ENCODE peak calls at places on chromosomes 4 and X, in five cellular contexts. B is HCT116, D is K562, P is upper lobe of left lung, W is sigmoid colon. Z is an unnamed sample. For H3K4me1, the result is how much of the 10 kb centered on the place peaks cover.

GRCh38 chr4:42643685-42644084 is 13.2 kb downstream of the ATP8A1 start:
- DNase-seq in W (no peak), P (no peak), B (no peak), D (no peak), Z (no peak)

GRCh38 chr4:57231781-57232180 is 121.6 kb upstream of the IGFBP7 start:
- DNase-seq in B (no peak), P (no peak), W (no peak), D (no peak), Z (no peak)

GRCh38 chr4:165378763-165379631 is at the start of gene CPE:
- DNase-seq in B (peak), W (peak), P (peak), D (no peak), Z (peak)

GRCh38 chr4:80471701-80472100 is 136.2 kb downstream of the CFAP299 start:
- DNase-seq in W (peak), P (peak), B (no peak), D (no peak), Z (peak)

GRCh38 chr4:87624698-87625097 is 16.4 kb downstream of the DSPP start:
- DNase-seq in D (no peak), B (no peak), W (no peak), P (no peak), Z (no peak)

GRCh38 chrX:106481341-106481740 is 130.4 kb upstream of the RADX start:
- DNase-seq in B (peak), D (peak), P (no peak), W (no peak), Z (no peak)

GRCh38 chrX:78104447-78105176 is 564 bp downstream of the PGK1 start:
- DNase-seq in P (peak), B (no peak), W (peak), D (peak), Z (no peak)

GRCh38 chr4:81040175-81040659 is 9.7 kb downstream of the BMP3 start:
- DNase-seq in D (peak), B (no peak), P (no peak), W (no peak), Z (no peak)

GRCh38 chr4:162485486-162485885 is 321.7 kb upstream of the FSTL5 start:
- DNase-seq in P (no peak), B (no peak), W (no peak), D (no peak), Z (no peak)

GRCh38 chr4:55397024-55397520 is 1.3 kb downstream of the TMEM165 start:
- DNase-seq in B (no peak), D (no peak), P (no peak), W (peak), Z (no peak)

GRCh38 chr4:115272185-115272584 is 158.8 kb upstream of the NDST4 start:
- DNase-seq in W (no peak), D (no peak), P (no peak), B (no peak), Z (no peak)

GRCh38 chr4:3280466-3280865 is 12.4 kb upstream of the RGS12 start:
- DNase-seq in B (no peak), D (no peak), P (no peak), W (no peak), Z (no peak)

GRCh38 chr4:147994076-147994475 is 262.2 kb downstream of the ARHGAP10 start:
- DNase-seq in D (no peak), P (no peak), W (no peak), B (no peak), Z (no peak)

GRCh38 chrX:8030361-8030760 is 103.1 kb upstream of the PNPLA4 start:
- DNase-seq in D (no peak), W (no peak), P (no peak), B (no peak), Z (no peak)

GRCh38 chr4:44425614-44426208 is 22.9 kb downstream of the KCTD8 start:
- DNase-seq in D (no peak), B (no peak), W (no peak), P (no peak), Z (no peak)

GRCh38 chrX:67724359-67725110 is 180.7 kb downstream of the AR start:
- DNase-seq in W (no peak), P (no peak), B (no peak), D (no peak), Z (no peak)

GRCh38 chr4:151215295-151215694 is 61.7 kb upstream of the PRSS48 start:
- DNase-seq in B (no peak), D (no peak), P (no peak), W (no peak), Z (no peak)
- TF ChIP-seq POLR2AphosphoS5 in B (no peak), D (peak), P (peak), W (no peak), Z (no peak)

DNA sequence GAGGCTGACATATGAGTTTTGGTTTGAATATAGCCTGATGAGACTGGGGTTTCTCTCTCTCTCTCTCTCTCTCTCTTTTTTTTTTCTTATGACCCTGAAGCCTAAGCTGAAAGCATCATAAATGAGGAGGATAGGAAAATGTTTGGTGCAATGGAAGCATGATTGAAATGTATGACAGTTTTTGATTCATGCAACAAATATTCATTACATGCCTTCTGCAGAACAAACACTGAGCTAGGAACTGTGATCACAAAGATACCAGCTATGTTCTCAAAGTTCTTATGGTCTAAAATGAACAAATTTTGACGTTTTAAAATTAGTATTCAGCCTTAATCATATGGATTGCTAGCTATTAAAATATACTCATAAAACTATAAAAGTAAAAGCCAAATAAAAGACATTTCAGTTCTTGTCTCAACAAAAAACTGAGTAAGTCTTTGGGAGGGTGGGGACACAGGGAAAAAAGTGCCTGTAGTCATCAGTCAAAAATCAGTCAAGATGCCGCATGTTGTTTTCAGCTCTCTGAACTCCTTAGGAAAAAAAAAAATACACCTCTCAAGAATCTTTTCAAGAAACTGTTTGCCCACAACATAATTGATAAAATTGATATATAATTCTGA is 57.2 kb downstream of the NKX6-1 start:
- DNase-seq in D (no peak), W (no peak), B (no peak), P (no peak), Z (no peak)
- TF ChIP-seq POLR2A in D (no peak), W (no peak), B (no peak), P (no peak), Z (no peak)

DNA sequence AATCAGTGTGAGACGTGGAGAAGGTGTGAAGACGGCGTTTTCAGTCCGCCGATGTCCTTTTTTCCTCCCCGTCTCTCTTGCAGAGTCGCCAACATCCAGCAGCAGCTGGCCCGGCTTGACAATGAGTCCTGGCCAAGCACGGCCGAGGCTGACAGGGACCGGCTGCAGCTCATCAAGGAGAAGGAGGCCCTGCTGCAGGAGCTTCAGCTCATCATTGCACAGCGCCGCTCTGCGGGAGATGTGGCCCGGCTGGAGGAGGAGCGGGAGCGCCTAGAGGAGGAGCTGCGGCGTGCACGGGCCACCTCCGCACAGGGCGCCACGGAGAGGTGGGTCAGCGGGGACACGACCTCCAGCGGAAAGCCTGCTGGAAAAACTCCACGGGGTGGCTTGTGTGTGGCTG is 47.1 kb upstream of the CLCN4 start:
- DNase-seq in W (peak), D (no peak), B (no peak), P (peak), Z (no peak)
- H3K4me1 ChIP-seq in W (under half), D (under half), B (under half), P (under half), Z (under half)

GRCh38 chr4:8896506-8896905 is 24.9 kb upstream of the HMX1 start:
- DNase-seq in D (no peak), P (no peak), W (no peak), B (no peak), Z (no peak)
- TF ChIP-seq POLR2AphosphoS5 in D (no peak), P (no peak), W (no peak), B (no peak), Z (no peak)

GRCh38 chr4:150080875-150081274 is 2.6 kb downstream of the DCLK2 start:
- DNase-seq in B (no peak), W (no peak), P (no peak), D (no peak), Z (no peak)

GRCh38 chr4:150078996-150079581 is 844 bp downstream of the DCLK2 start:
- DNase-seq in B (no peak), P (peak), D (no peak), W (peak), Z (peak)

GRCh38 chr4:150082241-150082640 is 4.0 kb downstream of the DCLK2 start:
- DNase-seq in P (no peak), W (no peak), B (no peak), D (no peak), Z (no peak)

GRCh38 chr4:150080335-150080734 is 2.1 kb downstream of the DCLK2 start:
- DNase-seq in D (no peak), B (no peak), W (no peak), P (no peak), Z (no peak)

DNA sequence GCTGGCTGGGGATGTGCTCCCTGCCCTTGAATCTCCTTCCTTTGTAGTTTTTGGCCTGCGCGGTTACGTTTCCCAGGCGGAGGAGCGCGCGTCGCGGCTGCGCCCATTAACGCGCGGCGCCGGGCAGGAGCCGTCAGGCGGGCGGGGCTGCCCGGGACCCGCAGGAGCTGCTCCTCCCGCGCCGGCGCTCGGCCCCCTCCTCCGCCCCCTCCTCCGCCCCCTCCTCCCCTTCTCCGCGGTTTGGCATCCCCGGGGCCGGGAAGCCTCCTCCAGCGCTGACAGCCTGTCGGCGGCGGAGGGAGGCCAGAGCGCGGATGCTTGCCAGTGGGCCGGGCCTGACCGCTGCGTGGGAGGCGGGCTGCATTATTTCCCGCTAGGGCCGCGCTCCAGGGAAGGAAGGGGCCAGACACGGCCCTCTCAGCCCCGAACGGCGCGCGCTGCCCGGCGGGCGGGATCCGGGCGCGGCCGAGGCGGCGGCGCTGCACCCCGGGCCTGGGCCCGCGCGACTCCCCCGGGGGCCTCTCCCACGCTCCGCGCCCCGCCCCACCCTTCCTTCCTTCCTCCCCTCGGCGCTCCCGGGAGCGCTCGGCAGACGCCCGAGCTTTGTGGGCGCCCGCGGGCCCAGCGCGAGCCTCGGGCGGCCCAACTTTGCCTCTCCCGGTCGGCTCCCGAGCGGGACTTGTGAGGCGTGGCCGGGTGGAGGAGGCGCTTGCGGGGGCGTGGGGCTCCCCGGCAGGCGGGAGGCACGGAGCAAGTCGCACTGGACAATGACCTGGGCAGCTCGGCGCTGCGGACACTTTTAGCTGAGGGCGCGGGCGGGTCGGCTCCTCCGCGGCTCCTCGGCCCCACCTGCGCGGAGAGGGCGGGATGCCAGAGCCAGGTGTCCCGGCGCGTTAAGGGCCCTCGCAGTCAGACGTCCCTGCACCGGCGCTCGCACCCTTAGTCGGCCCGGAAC is at the start of gene DCLK2:
- DNase-seq in P (peak), W (peak), D (peak), B (peak), Z (peak)
- TF ChIP-seq POLR2A in P (no peak), W (no peak), D (no peak), B (peak), Z (no peak)

DNA sequence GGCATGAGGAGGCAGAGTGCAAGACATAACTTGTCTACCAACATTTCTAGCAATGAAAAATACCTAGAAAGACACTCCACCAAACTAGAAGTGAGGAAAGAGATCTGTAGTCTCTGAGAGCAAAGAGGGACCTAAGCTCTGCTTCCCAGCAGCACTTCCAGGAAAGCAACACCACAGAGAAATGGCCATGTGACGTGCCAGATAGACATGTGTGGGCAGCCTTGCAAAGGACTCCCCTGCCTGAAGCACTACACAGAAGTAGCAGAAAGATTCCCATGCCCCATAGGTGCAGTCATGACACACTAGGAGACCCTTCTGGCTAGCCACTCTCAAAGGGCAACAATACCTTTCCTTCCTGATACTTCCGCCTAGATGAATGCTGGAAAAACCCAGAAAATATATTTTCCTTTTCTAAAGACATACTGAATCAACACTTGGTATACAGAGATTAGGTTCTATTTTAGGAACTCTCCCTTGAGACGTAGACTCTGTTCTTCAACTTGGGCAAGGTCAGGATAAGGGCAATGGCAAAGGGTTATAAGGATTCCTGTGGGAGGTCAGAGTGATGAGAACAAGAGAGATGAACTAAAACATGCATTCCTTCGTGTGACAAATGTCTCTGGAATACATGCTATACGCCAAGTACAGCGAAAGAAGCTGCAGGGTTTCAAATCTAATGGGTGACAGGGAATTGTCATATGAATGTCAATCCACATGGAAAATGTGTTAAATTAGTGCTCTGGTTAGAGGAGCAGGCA is 187.5 kb upstream of the ETNPPL start:
- DNase-seq in W (no peak), P (no peak), D (peak), B (no peak), Z (no peak)
- H3K4me1 ChIP-seq in W (under half), P (under half), D (under half), B (under half), Z (under half)

DNA sequence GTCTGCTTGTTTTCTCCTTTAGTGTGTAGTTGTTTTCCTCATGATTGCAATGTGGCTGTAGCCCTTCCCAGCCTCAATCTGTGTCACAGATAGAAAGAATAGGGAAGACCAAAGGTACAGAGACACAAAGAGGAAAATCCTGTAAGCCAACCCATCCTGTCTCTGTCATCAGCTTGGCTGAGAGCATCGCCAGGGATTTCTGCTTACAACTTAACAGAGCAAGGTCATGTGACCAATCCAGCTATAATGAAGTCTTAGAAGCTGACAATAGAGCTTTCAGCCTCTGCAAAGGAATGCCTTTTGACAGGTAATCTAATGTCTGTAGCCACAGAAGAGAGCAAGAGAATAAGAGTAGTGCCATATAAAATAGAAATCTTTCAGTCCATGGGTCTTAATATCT is 1598.0 kb upstream of the AGA start:
- DNase-seq in B (no peak), W (no peak), D (no peak), P (no peak), Z (no peak)
- TF ChIP-seq POLR2AphosphoS5 in B (no peak), W (no peak), D (no peak), P (no peak), Z (no peak)

GRCh38 chr4:118350961-118351360 is 1.8 kb downstream of the PRSS12 start:
- DNase-seq in B (no peak), P (no peak), D (no peak), W (no peak), Z (no peak)

GRCh38 chr4:118354913-118355312 is 2.1 kb upstream of the PRSS12 start:
- DNase-seq in W (no peak), D (no peak), P (no peak), B (no peak), Z (no peak)

GRCh38 chr4:118353452-118353851 is 649 bp upstream of the PRSS12 start:
- DNase-seq in B (no peak), P (no peak), W (no peak), D (no peak), Z (no peak)

GRCh38 chr4:118351851-118352827 is 664 bp downstream of the PRSS12 start:
- DNase-seq in P (peak), B (peak), W (peak), D (no peak), Z (no peak)

GRCh38 chr4:118352843-118353373 is at the start of gene PRSS12:
- DNase-seq in W (peak), B (peak), D (peak), P (peak), Z (peak)
- TF ChIP-seq POLR2A in W (no peak), B (no peak), D (no peak), P (no peak), Z (no peak)